ENCODE peak calls at places on chromosomes 16 and 17, in six cellular contexts. Y, X, O, H, K and R are unnamed samples. For H3K27me3, the result is how much of the 10 kb centered on the place peaks cover.

GRCh38 chr16:18931756-18932155 is 5.5 kb upstream of the SMG1 start:
- DNase-seq in Y (no peak), X (no peak), O (no peak), H (no peak), K (no peak), R (no peak)

GRCh38 chr16:47561286-47561685 is 100.2 kb downstream of the PHKB start:
- DNase-seq in Y (no peak), X (no peak), O (no peak), H (no peak), K (no peak), R (no peak)

GRCh38 chr17:80649672-80650338 is 105.2 kb downstream of the RPTOR start:
- DNase-seq in Y (peak), X (peak), O (no peak), H (no peak), K (peak), R (peak)

GRCh38 chr17:43316522-43317142 is 82.2 kb upstream of the ARL4D start:
- DNase-seq in Y (no peak), X (peak), O (no peak), H (no peak), K (no peak), R (no peak)

GRCh38 chr17:61419496-61420046 is 19.9 kb downstream of the TBX2 start:
- DNase-seq in Y (no peak), X (no peak), O (no peak), H (no peak), K (no peak), R (no peak)

GRCh38 chr17:19361326-19361725 is 1.2 kb downstream of the B9D1 start:
- DNase-seq in Y (no peak), X (peak), O (no peak), H (no peak), K (no peak), R (no peak)

GRCh38 chr17:48577946-48578615 is at the start of gene HOXB4:
- DNase-seq in Y (no peak), X (peak), O (no peak), H (peak), K (no peak), R (no peak)

GRCh38 chr16:28596840-28597691 is at the start of gene SULT1A2:
- DNase-seq in Y (peak), X (no peak), O (no peak), H (peak), K (peak), R (no peak)

GRCh38 chr17:30093463-30094147 is 23.0 kb upstream of the NSRP1 start:
- DNase-seq in Y (peak), X (peak), O (no peak), H (no peak), K (no peak), R (peak)

GRCh38 chr17:77495575-77495974 is 354.8 kb downstream of the SEC14L1 start:
- DNase-seq in Y (no peak), X (no peak), O (no peak), H (peak), K (no peak), R (no peak)

GRCh38 chr17:78526231-78527025 is 50.8 kb downstream of the DNAH17 start:
- DNase-seq in Y (no peak), X (no peak), O (no peak), H (no peak), K (no peak), R (no peak)

GRCh38 chr16:31875112-31875803 is 1.7 kb downstream of the ZNF267 start:
- DNase-seq in Y (peak), X (peak), O (no peak), H (no peak), K (no peak), R (peak)

GRCh38 chr16:380837-381787 is 666 bp downstream of the PGAP6 start:
- DNase-seq in Y (no peak), X (peak), O (no peak), H (no peak), K (no peak), R (no peak)

GRCh38 chr16:90020838-90021382 is 1.7 kb upstream of the DBNDD1 start:
- DNase-seq in Y (no peak), X (no peak), O (no peak), H (no peak), K (no peak), R (no peak)

GRCh38 chr17:71521724-71522123 is 599.1 kb upstream of the SOX9 start:
- DNase-seq in Y (peak), X (no peak), O (no peak), H (no peak), K (no peak), R (no peak)

GRCh38 chr17:19578545-19578944 is 44.9 kb downstream of the SLC47A1 start:
- DNase-seq in Y (peak), X (no peak), O (no peak), H (no peak), K (no peak), R (no peak)

GRCh38 chr17:622356-622755 is 92.3 kb downstream of the VPS53 start:
- DNase-seq in Y (peak), X (peak), O (no peak), H (no peak), K (peak), R (peak)

GRCh38 chr16:14041164-14041563 is 30.0 kb upstream of the MRTFB start:
- DNase-seq in Y (no peak), X (no peak), O (no peak), H (no peak), K (no peak), R (no peak)

GRCh38 chr17:56528636-56529170 is 64.8 kb upstream of the NOG start:
- DNase-seq in Y (no peak), X (no peak), O (no peak), H (no peak), K (no peak), R (no peak)

GRCh38 chr17:77281024-77281903 is 140.5 kb downstream of the SEC14L1 start:
- DNase-seq in Y (peak), X (peak), O (peak), H (peak), K (no peak), R (no peak)

GRCh38 chr16:89567656-89568594 is 7.4 kb downstream of the RPL13 start:
- DNase-seq in Y (no peak), X (no peak), O (no peak), H (no peak), K (no peak), R (no peak)

GRCh38 chr17:31425646-31426045 is 34.2 kb downstream of the RAB11FIP4 start:
- DNase-seq in Y (no peak), X (no peak), O (no peak), H (no peak), K (no peak), R (no peak)

GRCh38 chr17:21171309-21171922 is 42.5 kb downstream of the TMEM11 start:
- DNase-seq in Y (no peak), X (no peak), O (no peak), H (no peak), K (no peak), R (no peak)

GRCh38 chr17:76469076-76469990 is 1.9 kb downstream of the AANAT start:
- DNase-seq in Y (no peak), X (no peak), O (no peak), H (no peak), K (no peak), R (no peak)

GRCh38 chr16:29683543-29684090 is 4.6 kb downstream of the QPRT start:
- DNase-seq in Y (no peak), X (no peak), O (no peak), H (no peak), K (no peak), R (no peak)

GRCh38 chr17:83122834-83123233 is 43.4 kb downstream of the METRNL start:
- DNase-seq in Y (no peak), X (no peak), O (peak), H (peak), K (no peak), R (no peak)

GRCh38 chr17:28470266-28471126 is 2.9 kb upstream of the SLC13A2 start:
- DNase-seq in Y (no peak), X (no peak), O (no peak), H (no peak), K (no peak), R (no peak)

GRCh38 chr17:9928601-9929341 is 23.7 kb upstream of the RCVRN start:
- DNase-seq in Y (peak), X (peak), O (peak), H (no peak), K (peak), R (peak)

GRCh38 chr17:65229596-65229995 is 92.4 kb downstream of the RGS9 start:
- DNase-seq in Y (no peak), X (no peak), O (no peak), H (no peak), K (no peak), R (no peak)

GRCh38 chr16:61818850-61819249 is 217.4 kb downstream of the CDH8 start:
- DNase-seq in Y (no peak), X (no peak), O (no peak), H (no peak), K (no peak), R (no peak)

DNA sequence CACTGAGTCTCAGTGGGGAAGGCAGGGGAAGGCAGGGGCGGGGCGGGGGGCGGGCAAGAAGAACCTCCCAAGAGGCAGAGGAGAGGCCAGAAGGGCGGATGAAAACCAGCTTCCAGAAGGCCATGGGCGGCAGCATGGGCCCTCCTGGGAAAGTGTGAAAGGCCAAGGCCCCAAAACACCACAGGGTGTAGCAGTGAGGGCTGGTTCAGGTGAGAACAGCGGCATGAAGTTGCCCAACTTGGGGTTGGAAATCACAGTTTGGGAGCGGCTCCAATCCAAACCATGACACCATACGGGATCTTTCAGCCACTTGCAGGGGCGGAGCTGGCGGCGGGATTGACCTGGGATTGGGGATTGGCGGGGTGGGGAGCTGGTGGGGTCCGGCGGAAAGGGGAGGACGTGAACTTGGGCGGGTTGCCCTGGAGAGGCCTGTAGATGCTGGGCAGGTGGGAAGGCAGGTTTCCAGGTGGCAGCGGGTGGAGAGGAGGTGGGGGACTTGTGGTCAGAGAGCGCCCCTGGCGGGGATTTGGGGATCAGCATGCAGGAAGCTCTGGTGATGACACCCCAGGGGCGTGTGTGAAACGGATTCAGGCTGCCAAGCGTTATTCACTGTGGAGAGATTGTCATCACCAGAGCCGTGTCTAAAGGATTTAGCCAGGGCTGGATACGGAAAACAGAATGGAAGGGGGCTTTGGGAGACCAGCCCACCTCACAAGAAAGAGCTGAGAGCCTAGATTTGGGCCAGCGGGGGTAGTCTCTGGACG is 80.9 kb downstream of the ARHGAP23 start:
- DNase-seq in Y (peak), X (peak), O (peak), H (peak), K (peak), R (peak)
- H3K4me3 ChIP-seq in Y (no peak), X (peak), O (no peak), H (peak), K (no peak), R (peak)

GRCh38 chr16:81461243-81461642 is 16.6 kb downstream of the CMIP start:
- DNase-seq in Y (no peak), X (no peak), O (no peak), H (no peak), K (no peak), R (no peak)
- H3K27me3 ChIP-seq in Y (under half), X (under half), O (under half), H (under half), K (under half), R (under half)

GRCh38 chr17:75090871-75091854 is 3.4 kb downstream of the SLC16A5 start:
- DNase-seq in Y (no peak), X (no peak), O (peak), H (peak), K (no peak), R (no peak)

GRCh38 chr17:75087558-75088453 is at the start of gene SLC16A5:
- DNase-seq in Y (peak), X (peak), O (peak), H (peak), K (no peak), R (peak)

GRCh38 chr17:75087182-75087557 is 584 bp upstream of the SLC16A5 start:
- DNase-seq in Y (no peak), X (no peak), O (no peak), H (no peak), K (no peak), R (no peak)

GRCh38 chr17:75088465-75088895 is 726 bp downstream of the SLC16A5 start:
- DNase-seq in Y (no peak), X (no peak), O (no peak), H (peak), K (no peak), R (no peak)

GRCh38 chr17:75088902-75089417 is 1.2 kb downstream of the SLC16A5 start:
- DNase-seq in Y (peak), X (peak), O (peak), H (peak), K (no peak), R (no peak)
- H3K4me3 ChIP-seq in Y (no peak), X (no peak), O (no peak), H (peak), K (no peak), R (no peak)

GRCh38 chr17:57861000-57861736 is 11.3 kb upstream of the MRPS23 start:
- DNase-seq in Y (no peak), X (peak), O (no peak), H (peak), K (no peak), R (no peak)
- H3K27me3 ChIP-seq in Y (under half), X (under half), O (under half), H (under half), K (under half), R (under half)

GRCh38 chr17:16288860-16289571 is 64.3 kb downstream of the CENPV start:
- DNase-seq in Y (no peak), X (no peak), O (no peak), H (no peak), K (no peak), R (peak)

GRCh38 chr17:16286009-16286946 is 67.0 kb downstream of the CENPV start:
- DNase-seq in Y (peak), X (peak), O (peak), H (peak), K (peak), R (peak)

GRCh38 chr17:16285646-16286008 is 67.6 kb downstream of the CENPV start:
- DNase-seq in Y (no peak), X (no peak), O (no peak), H (no peak), K (no peak), R (no peak)

GRCh38 chr17:16286947-16287562 is 66.2 kb downstream of the CENPV start:
- DNase-seq in Y (no peak), X (no peak), O (peak), H (no peak), K (no peak), R (peak)

DNA sequence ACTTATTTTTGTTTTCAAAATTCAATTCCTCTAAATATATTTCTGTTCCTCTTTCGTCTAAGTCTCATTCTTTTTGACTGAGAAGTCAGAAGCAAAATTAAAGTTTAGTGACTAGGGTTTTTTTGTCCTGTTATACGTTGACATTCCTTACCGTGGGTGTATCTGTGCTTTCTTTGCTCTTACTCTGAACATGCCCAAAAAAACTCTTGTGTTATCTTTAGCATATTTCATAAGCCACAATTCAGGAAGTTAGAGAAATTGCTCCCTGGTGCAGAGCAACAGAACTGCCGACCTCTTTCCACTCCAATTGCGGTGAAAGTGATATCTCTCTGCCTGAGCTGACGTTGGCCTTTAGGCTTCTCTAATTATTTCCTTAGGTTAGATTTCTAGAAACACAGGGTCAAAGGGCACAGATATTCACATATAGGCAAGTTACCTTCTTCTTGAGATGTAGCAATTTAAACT is 65.7 kb downstream of the CENPV start:
- DNase-seq in Y (peak), X (peak), O (no peak), H (peak), K (no peak), R (peak)
- H3K4me3 ChIP-seq in Y (no peak), X (no peak), O (no peak), H (no peak), K (no peak), R (no peak)

DNA sequence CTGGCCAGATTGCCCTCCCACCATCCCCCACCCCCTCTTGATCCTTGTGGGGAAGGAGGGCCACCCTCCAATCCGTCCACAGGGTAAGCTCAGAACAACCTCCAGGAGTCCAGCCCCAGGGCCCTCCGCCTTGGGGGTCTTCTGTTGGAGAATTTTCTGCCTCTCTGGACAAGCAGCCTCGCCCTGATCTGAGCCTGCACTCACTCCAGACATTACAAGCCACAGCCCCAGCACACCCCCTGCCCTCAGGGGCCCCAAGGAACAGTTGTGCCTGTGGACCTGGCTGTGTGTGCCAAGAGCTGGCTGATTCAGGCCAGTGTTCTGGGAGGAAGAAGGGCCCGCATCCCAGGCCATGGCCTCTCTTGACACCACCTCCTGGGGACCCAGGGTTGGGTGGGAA is 466 bp upstream of the ARHGAP27 start:
- DNase-seq in Y (no peak), X (no peak), O (no peak), H (no peak), K (no peak), R (no peak)
- H3K27me3 ChIP-seq in Y (under half), X (under half), O (under half), H (under half), K (under half), R (under half)

GRCh38 chr16:85461814-85462404 is 151.2 kb upstream of the GSE1 start:
- DNase-seq in Y (no peak), X (peak), O (peak), H (peak), K (no peak), R (no peak)
- H3K4me3 ChIP-seq in Y (no peak), X (no peak), O (peak), H (peak), K (no peak), R (no peak)

GRCh38 chr17:39848600-39848999 is 15.5 kb downstream of the IKZF3 start:
- DNase-seq in Y (no peak), X (no peak), O (no peak), H (peak), K (peak), R (no peak)
- H3K27me3 ChIP-seq in Y (under half), X (half or more), O (under half), H (under half), K (under half), R (under half)

DNA sequence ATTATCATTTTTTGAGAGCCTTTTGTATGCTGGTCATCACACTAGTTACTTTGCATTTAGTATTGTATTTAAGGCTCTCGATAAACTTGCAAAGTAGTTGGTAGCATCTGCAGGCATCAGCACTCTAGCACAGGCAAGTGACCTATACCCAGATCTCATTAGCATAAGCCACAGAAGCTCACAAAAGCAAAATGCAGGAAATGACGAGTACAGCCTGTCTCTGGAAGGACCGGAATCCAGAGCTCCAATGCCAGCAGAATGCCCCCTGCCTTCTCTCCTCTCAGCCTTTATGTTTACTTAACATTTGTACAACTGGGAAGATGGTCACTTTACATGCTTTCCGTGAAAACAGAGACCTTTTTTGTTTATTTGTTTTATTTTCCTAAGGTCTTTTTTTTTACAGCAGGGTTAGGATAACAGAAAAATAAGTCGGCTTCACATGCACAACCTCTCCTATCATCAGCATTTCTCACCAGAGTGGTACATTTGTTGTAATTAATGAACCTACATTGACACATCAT is 45.4 kb upstream of the MYOCD start:
- DNase-seq in Y (peak), X (peak), O (no peak), H (no peak), K (no peak), R (peak)
- H3K4me3 ChIP-seq in Y (no peak), X (no peak), O (no peak), H (no peak), K (no peak), R (no peak)